ENCODE peak calls at places on chromosome 20, in ten cellular contexts. O is upper lobe of right lung; S is activated naive CD8-positive, alpha-beta T cell treated with anti-CD3 and anti-CD28 coated beads, Interleukin-2, amount 50 U/mL, for 24 hours; M is stimulated activated CD4-positive, alpha-beta T cell treated with anti-CD3 and anti-CD28 coated beads, Interleukin-15, amount 100 ng/mL, for 24 hours; Z is CD4-positive, alpha-beta memory T cell; K is stomach; G is left lung; Q is Calu3; T is IMR-90; B is ascending aorta. X is an unnamed sample.

GRCh38 chr20:39195495-39196129 is 233.5 kb downstream of the DHX35 start:
- DNase-seq in Z (no peak), O (no peak), Q (no peak), B (no peak), S (no peak), G (no peak), K (no peak), T (no peak), M (no peak), X (no peak)

GRCh38 chr20:16709017-16709416 is 20.8 kb upstream of the SNRPB2 start:
- DNase-seq in M (no peak), K (no peak), B (no peak), S (no peak), Q (no peak), T (no peak), O (no peak), Z (peak), G (no peak), X (no peak)

GRCh38 chr20:38084425-38084951 is 50.9 kb downstream of the RPRD1B start:
- DNase-seq in B (no peak), O (no peak), S (no peak), K (no peak), T (peak), G (no peak), Q (no peak), Z (no peak), M (no peak), X (no peak)

GRCh38 chr20:38171301-38172010 is 6.4 kb upstream of the TGM2 start:
- DNase-seq in K (no peak), O (peak), Q (no peak), S (no peak), T (peak), G (no peak), Z (no peak), B (no peak), M (no peak), X (no peak)

GRCh38 chr20:23087587-23088275 is 1.6 kb upstream of the CD93 start:
- DNase-seq in O (no peak), S (no peak), Q (no peak), Z (no peak), M (no peak), K (no peak), B (no peak), T (no peak), G (no peak), X (no peak)

GRCh38 chr20:57787151-57787968 is 77.5 kb upstream of the PMEPA1 start:
- DNase-seq in K (no peak), M (no peak), Q (no peak), O (no peak), Z (no peak), B (peak), G (no peak), T (no peak), S (no peak), X (no peak)

GRCh38 chr20:10706460-10706811 is 32.6 kb upstream of the JAG1 start:
- DNase-seq in K (no peak), O (no peak), T (no peak), Q (no peak), S (no peak), M (no peak), B (no peak), G (no peak), Z (no peak), X (no peak)

GRCh38 chr20:45341939-45342862 is 6.0 kb downstream of the SDC4 start:
- DNase-seq in T (peak), S (no peak), G (peak), Q (peak), K (peak), O (peak), B (peak), Z (no peak), M (no peak), X (peak)

GRCh38 chr20:40323411-40323810 is 365.6 kb downstream of the MAFB start:
- DNase-seq in G (peak), K (no peak), Q (no peak), M (no peak), O (no peak), S (no peak), T (no peak), B (no peak), Z (no peak), X (no peak)

GRCh38 chr20:21308340-21308739 is 5.2 kb downstream of the XRN2 start:
- DNase-seq in B (no peak), S (no peak), O (no peak), G (no peak), K (no peak), T (no peak), Q (no peak), Z (no peak), M (no peak), X (no peak)

GRCh38 chr20:61387961-61388360 is 135.9 kb downstream of the CDH4 start:
- DNase-seq in K (no peak), O (no peak), T (no peak), Q (no peak), B (no peak), Z (no peak), M (no peak), S (no peak), G (no peak), X (no peak)

GRCh38 chr20:49964964-49965780 is 17.6 kb upstream of the SNAI1 start:
- DNase-seq in Q (peak), G (no peak), T (no peak), M (peak), K (peak), S (no peak), B (no peak), O (no peak), Z (no peak), X (no peak)

GRCh38 chr20:33645421-33645820 is 16.7 kb upstream of the C20orf144 start:
- DNase-seq in Z (no peak), B (no peak), G (no peak), S (no peak), T (no peak), K (no peak), M (no peak), O (no peak), Q (no peak), X (no peak)

GRCh38 chr20:38985603-38986170 is 23.5 kb downstream of the DHX35 start:
- DNase-seq in K (no peak), S (no peak), Z (no peak), M (no peak), Q (peak), O (no peak), T (peak), B (no peak), G (no peak), X (peak)